ENCODE peak calls at places on chromosomes 7 and 10, in nine cellular contexts. X, C, U, W, V, F, P, M and Q are unnamed samples.

GRCh38 chr7:140230862-140231778 is 54.3 kb upstream of the KDM7A start:
- DNase-seq in C (no peak), P (peak), V (no peak), X (no peak), U (peak), M (peak), W (no peak), F (peak), Q (peak)

GRCh38 chr10:92727550-92727949 is 37.8 kb downstream of the HHEX start:
- DNase-seq in U (no peak), X (no peak), F (no peak), V (no peak), M (no peak), W (no peak), C (no peak), P (no peak), Q (peak)

GRCh38 chr10:88282876-88283275 is 300.2 kb downstream of the RNLS start:
- DNase-seq in X (no peak), F (no peak), C (no peak), U (no peak), P (no peak), M (peak), V (no peak), W (no peak), Q (no peak)

GRCh38 chr10:131860806-131861440 is 39.9 kb upstream of the PPP2R2D start:
- DNase-seq in V (no peak), M (no peak), P (no peak), U (peak), X (no peak), W (no peak), C (no peak), F (peak), Q (no peak)

GRCh38 chr10:132571565-132572544 is 34.3 kb downstream of the INPP5A start:
- DNase-seq in X (peak), U (peak), M (peak), F (peak), C (peak), P (no peak), V (peak), W (peak), Q (peak)

GRCh38 chr7:94176694-94177200 is 172.6 kb upstream of the BET1 start:
- DNase-seq in P (no peak), V (no peak), W (no peak), U (no peak), M (no peak), C (no peak), X (no peak), F (no peak), Q (no peak)

GRCh38 chr7:153381275-153382119 is 621.9 kb downstream of the ACTR3B start:
- DNase-seq in V (no peak), P (peak), X (no peak), W (no peak), C (no peak), M (no peak), F (no peak), U (peak), Q (no peak)

GRCh38 chr10:21753497-21754270 is 219.7 kb downstream of the MLLT10 start:
- DNase-seq in F (no peak), V (no peak), W (no peak), U (no peak), X (no peak), P (no peak), M (no peak), C (no peak), Q (no peak)

GRCh38 chr7:120989571-120990220 is 1.2 kb downstream of the CPED1 start:
- DNase-seq in X (no peak), M (peak), V (no peak), W (no peak), F (no peak), P (no peak), C (no peak), U (no peak), Q (no peak)

GRCh38 chr7:34849163-34849960 is 187.9 kb downstream of the DPY19L1 start:
- DNase-seq in X (no peak), C (no peak), W (no peak), U (no peak), M (peak), V (no peak), P (no peak), F (no peak), Q (peak)

GRCh38 chr10:51585742-51586141 is 113.7 kb downstream of the CSTF2T start:
- DNase-seq in U (no peak), C (no peak), V (no peak), M (no peak), P (no peak), X (no peak), F (no peak), W (no peak), Q (no peak)

GRCh38 chr10:71085689-71086438 is 126.5 kb upstream of the UNC5B start:
- DNase-seq in F (no peak), P (no peak), M (no peak), W (no peak), C (no peak), X (no peak), U (peak), V (no peak), Q (no peak)

GRCh38 chr10:131065673-131066331 is 245.7 kb downstream of the TCERG1L start:
- DNase-seq in P (no peak), M (no peak), V (no peak), F (no peak), U (no peak), X (no peak), C (no peak), W (no peak), Q (no peak)

GRCh38 chr10:19629559-19629958 is 186.7 kb upstream of the PLXDC2 start:
- DNase-seq in W (no peak), X (no peak), C (no peak), U (peak), F (no peak), P (no peak), M (peak), V (no peak), Q (peak)

GRCh38 chr10:72639441-72639873 is 13.6 kb upstream of the MICU1 start:
- DNase-seq in X (no peak), U (no peak), C (no peak), F (no peak), V (no peak), M (no peak), W (no peak), P (no peak), Q (no peak)

GRCh38 chr7:28977881-28978280 is 19.8 kb upstream of the TRIL start:
- DNase-seq in M (no peak), P (no peak), C (no peak), V (no peak), X (no peak), W (no peak), F (no peak), U (no peak), Q (no peak)

GRCh38 chr10:84546609-84547008 is 218.2 kb downstream of the CCSER2 start:
- DNase-seq in W (no peak), C (no peak), V (no peak), P (no peak), U (no peak), M (no peak), F (no peak), X (no peak), Q (no peak)

GRCh38 chr7:20474244-20474643 is 141.2 kb upstream of the ABCB5 start:
- DNase-seq in M (no peak), P (no peak), W (no peak), F (peak), X (no peak), U (no peak), C (no peak), V (no peak), Q (no peak)

GRCh38 chr10:85919358-85920022 is 447.1 kb downstream of the GRID1 start:
- DNase-seq in M (no peak), F (no peak), C (no peak), X (no peak), W (no peak), U (no peak), P (no peak), V (no peak), Q (no peak)

GRCh38 chr7:130273863-130274262 is 7.2 kb downstream of the CPA2 start:
- DNase-seq in X (no peak), P (peak), W (no peak), C (peak), F (no peak), V (no peak), M (peak), U (no peak), Q (no peak)
- TF ChIP-seq CTCF in X (no peak), P (no peak), W (no peak), C (peak), F (no peak), V (no peak), M (peak), U (no peak), Q (no peak)

GRCh38 chr10:119821172-119821571 is 51.5 kb downstream of the MCMBP start:
- DNase-seq in X (no peak), F (no peak), P (no peak), U (no peak), V (no peak), C (no peak), W (no peak), M (no peak), Q (no peak)

GRCh38 chr10:119818889-119819270 is 53.8 kb downstream of the MCMBP start:
- DNase-seq in U (peak), V (no peak), C (no peak), P (no peak), X (no peak), W (no peak), F (no peak), M (no peak), Q (no peak)

GRCh38 chr10:119815671-119816070 is 57.0 kb downstream of the MCMBP start:
- DNase-seq in C (no peak), X (no peak), U (no peak), V (no peak), P (no peak), F (no peak), W (no peak), M (no peak), Q (no peak)

GRCh38 chr10:119812684-119813083 is 60.0 kb downstream of the MCMBP start:
- DNase-seq in W (no peak), M (no peak), F (no peak), C (no peak), P (no peak), X (no peak), U (no peak), V (no peak), Q (no peak)

DNA sequence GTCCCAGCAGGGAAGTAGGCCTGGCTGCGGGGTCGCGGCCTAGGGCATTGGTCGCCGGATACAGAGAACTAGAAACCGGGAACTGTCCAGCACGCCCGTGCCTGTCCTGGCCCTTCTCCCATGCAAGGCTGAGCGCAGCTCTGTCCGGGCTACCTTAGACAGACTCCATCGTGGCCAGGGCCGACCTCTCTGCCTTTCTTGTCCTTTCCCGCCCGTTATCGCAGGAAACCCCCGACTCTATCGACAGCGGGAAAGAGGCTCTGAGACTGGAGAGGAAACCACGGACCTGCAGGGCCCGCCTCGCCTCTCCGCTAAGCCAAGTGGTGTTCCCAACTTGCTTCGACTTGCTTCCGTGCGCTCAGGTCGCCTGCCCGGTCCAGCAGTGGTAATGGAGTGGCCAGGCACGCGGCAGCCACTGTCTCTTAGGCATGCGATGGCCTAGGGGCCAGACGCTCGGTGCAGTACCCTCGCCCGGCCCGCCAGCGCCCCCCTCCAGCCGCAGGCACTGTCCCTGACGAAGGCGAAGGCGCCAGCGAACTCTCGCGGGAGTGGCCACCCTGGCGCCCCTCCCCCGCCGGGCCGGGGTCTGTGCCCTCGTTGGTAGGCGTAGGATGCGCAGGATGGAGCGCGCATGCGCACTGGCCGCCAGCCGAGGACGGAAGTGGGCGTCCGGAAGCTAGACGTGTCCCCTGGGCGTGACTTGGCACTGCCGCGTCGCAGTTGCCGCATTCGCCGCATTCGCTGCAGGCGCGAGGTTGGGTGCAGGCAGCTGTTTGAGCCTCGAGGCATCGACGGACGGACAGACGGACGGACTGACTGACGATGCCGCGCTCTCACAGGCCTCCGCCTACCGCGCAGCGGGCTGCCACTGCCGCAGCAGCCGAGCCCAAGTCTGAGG is 54.4 kb downstream of the MCMBP start:
- DNase-seq in M (peak), X (no peak), U (peak), V (no peak), C (peak), P (peak), F (peak), W (peak), Q (no peak)
- TF ChIP-seq CTCF in M (no peak), X (peak), U (peak), V (no peak), C (peak), P (peak), F (no peak), W (no peak), Q (no peak)

GRCh38 chr10:23358357-23358756 is 13.8 kb upstream of the C10orf67 start:
- DNase-seq in F (no peak), U (peak), M (peak), P (peak), W (no peak), V (no peak), C (no peak), X (no peak), Q (no peak)
- TF ChIP-seq CTCF in F (no peak), U (no peak), M (peak), P (no peak), W (no peak), V (peak), C (peak), X (peak), Q (peak)

DNA sequence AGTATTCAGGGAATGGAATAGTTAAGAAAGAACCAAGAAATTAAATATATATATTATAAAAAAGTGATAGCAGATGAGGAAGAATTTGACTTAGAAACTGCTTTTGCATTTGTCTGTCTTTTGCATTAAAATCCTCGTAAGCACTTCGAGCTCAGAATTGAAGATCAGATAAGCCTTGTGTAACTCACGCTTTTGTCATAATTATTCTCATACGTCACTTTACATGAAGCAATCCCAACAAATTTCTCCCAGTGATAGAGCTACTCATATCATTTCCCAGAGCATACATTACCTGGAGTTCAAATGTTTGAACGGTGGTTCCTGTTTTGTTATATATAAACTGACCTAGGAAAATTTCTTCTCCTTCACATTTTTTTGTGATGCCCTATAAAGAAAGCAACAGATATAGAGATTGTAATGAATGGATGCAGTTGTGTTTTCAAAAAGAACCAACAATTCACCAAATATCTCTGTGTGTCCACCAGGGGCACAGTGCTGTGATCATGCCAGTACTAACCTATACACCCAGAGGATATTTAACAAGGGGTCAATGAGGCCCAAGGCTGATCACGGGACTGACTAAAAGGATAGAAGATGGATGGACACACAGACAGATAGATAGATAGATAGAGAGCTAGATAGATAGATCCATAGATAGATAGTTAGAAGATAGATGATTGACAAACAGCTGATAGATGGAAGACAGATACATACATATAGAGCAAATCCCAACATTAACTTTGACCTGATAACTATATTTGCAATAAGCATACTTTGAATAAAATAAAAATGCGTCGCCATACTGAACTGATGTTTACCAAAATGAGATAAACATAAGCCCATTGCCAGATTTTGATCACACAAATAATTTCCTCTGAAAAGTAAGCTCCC is 9.3 kb upstream of the HUS1 start:
- DNase-seq in X (no peak), W (peak), V (peak), F (no peak), C (no peak), P (peak), M (peak), U (no peak), Q (peak)
- TF ChIP-seq CTCF in X (peak), W (peak), V (peak), F (peak), C (peak), P (peak), M (peak), U (no peak), Q (peak)

GRCh38 chr7:135712182-135712782 is 15.7 kb downstream of the SLC13A4 start:
- DNase-seq in W (no peak), C (no peak), V (no peak), X (no peak), M (peak), F (no peak), U (no peak), P (no peak), Q (no peak)
- TF ChIP-seq CTCF in W (no peak), C (no peak), V (no peak), X (no peak), M (peak), F (no peak), U (no peak), P (no peak), Q (no peak)